ENCODE peak calls at places on chromosomes 16 and 17, in seven cellular contexts. H, L, K, S, M, E and X are unnamed samples.

GRCh38 chr17:56756536-56756935 is 77.2 kb downstream of the C17orf67 start:
- DNase-seq in H (no peak), L (no peak), K (no peak), S (no peak), M (no peak), E (no peak), X (no peak)

GRCh38 chr16:83807327-83807709 is 460 bp upstream of the HSBP1 start:
- DNase-seq in H (no peak), L (no peak), K (no peak), S (no peak), M (no peak), E (no peak), X (no peak)

GRCh38 chr16:74768239-74768638 is 6.4 kb downstream of the FA2H start:
- DNase-seq in H (no peak), L (no peak), K (no peak), S (no peak), M (no peak), E (no peak), X (no peak)

GRCh38 chr16:54266363-54266955 is 20.1 kb downstream of the IRX3 start:
- DNase-seq in H (no peak), L (no peak), K (no peak), S (no peak), M (no peak), E (no peak), X (no peak)

GRCh38 chr16:65002265-65002664 is 119.6 kb downstream of the CDH11 start:
- DNase-seq in H (no peak), L (no peak), K (no peak), S (no peak), M (no peak), E (no peak), X (no peak)

GRCh38 chr17:21381076-21381706 is 5.0 kb downstream of the KCNJ12 start:
- DNase-seq in H (no peak), L (no peak), K (no peak), S (no peak), M (no peak), E (no peak), X (no peak)

GRCh38 chr17:82930924-82931695 is 91.3 kb upstream of the ZNF750 start:
- DNase-seq in H (no peak), L (no peak), K (no peak), S (no peak), M (no peak), E (no peak), X (no peak)

GRCh38 chr16:27785307-27785678 is 235.3 kb downstream of the KATNIP start:
- DNase-seq in H (no peak), L (no peak), K (no peak), S (no peak), M (no peak), E (no peak), X (no peak)

GRCh38 chr17:29085223-29085622 is 42.3 kb downstream of the PIPOX start:
- DNase-seq in H (no peak), L (no peak), K (no peak), S (no peak), M (no peak), E (no peak), X (no peak)

GRCh38 chr17:68387485-68387884 is 69.8 kb downstream of the WIPI1 start:
- DNase-seq in H (no peak), L (no peak), K (no peak), S (no peak), M (no peak), E (no peak), X (no peak)

GRCh38 chr17:7971651-7972050 is 30.8 kb upstream of the GUCY2D start:
- DNase-seq in H (no peak), L (no peak), K (no peak), S (no peak), M (no peak), E (no peak), X (no peak)

GRCh38 chr16:48247311-48247710 is at the start of gene ABCC11:
- DNase-seq in H (no peak), L (no peak), K (no peak), S (no peak), M (no peak), E (no peak), X (no peak)

GRCh38 chr16:89711601-89712475 is 8.9 kb downstream of the VPS9D1 start:
- DNase-seq in H (peak; percentile 39), L (no peak), K (peak; percentile 65), S (peak; percentile 67), M (peak; percentile 77), E (no peak), X (no peak)

GRCh38 chr17:42561908-42562844 is at the start of gene COASY:
- DNase-seq in H (peak; percentile 83), L (peak; percentile 89), K (peak; percentile 96), S (peak; percentile 90), M (peak; percentile 85), E (peak; percentile 99), X (peak; percentile 94)

GRCh38 chr17:41580651-41581365 is 5.9 kb downstream of the KRT14 start:
- DNase-seq in H (no peak), L (no peak), K (no peak), S (no peak), M (no peak), E (no peak), X (no peak)

GRCh38 chr16:85402910-85403692 is 210.0 kb upstream of the GSE1 start:
- DNase-seq in H (no peak), L (no peak), K (no peak), S (no peak), M (no peak), E (no peak), X (peak; percentile 99)

GRCh38 chr17:68676856-68677255 is 75.7 kb upstream of the FAM20A start:
- DNase-seq in H (no peak), L (no peak), K (no peak), S (no peak), M (no peak), E (no peak), X (no peak)

GRCh38 chr17:34009946-34010345 is 245.1 kb upstream of the CCL2 start:
- DNase-seq in H (no peak), L (no peak), K (no peak), S (no peak), M (no peak), E (no peak), X (no peak)

GRCh38 chr17:9666461-9667050 is 21.2 kb downstream of the USP43 start:
- DNase-seq in H (no peak), L (no peak), K (no peak), S (no peak), M (no peak), E (no peak), X (no peak)